ENCODE peak calls at places on chromosomes 5 and 9, in five cellular contexts. M is spleen; A is lung; T is CD8-positive, alpha-beta T cell; C is GM23248. P is an unnamed sample. For H3K4me1, the result is how much of the 10 kb centered on the place peaks cover.

GRCh38 chr9:94982211-94982610 is 255.7 kb downstream of the AOPEP start:
- DNase-seq in T (no peak), M (no peak), C (no peak), A (no peak), P (no peak)

GRCh38 chr9:33202552-33203300 is 35.6 kb upstream of the B4GALT1 start:
- DNase-seq in M (peak), A (no peak), C (peak), T (peak), P (no peak)

GRCh38 chr9:136410500-136411287 is at the start of the genes ENTR1 and PMPCA:
- DNase-seq in T (peak), M (peak), A (peak), C (peak), P (peak)

GRCh38 chr9:94798201-94798600 is 71.7 kb downstream of the AOPEP start:
- DNase-seq in T (no peak), C (no peak), M (no peak), A (no peak), P (no peak)

GRCh38 chr9:117315236-117315635 is 99.6 kb downstream of the ASTN2 start:
- DNase-seq in M (no peak), T (no peak), A (no peak), C (no peak), P (no peak)

GRCh38 chr5:132369471-132370240 is at the start of gene SLC22A5:
- DNase-seq in M (peak), A (peak), T (peak), C (peak), P (peak)

GRCh38 chr5:110751902-110752762 is 13.3 kb downstream of the SLC25A46 start:
- DNase-seq in A (no peak), T (no peak), C (no peak), M (no peak), P (no peak)

GRCh38 chr9:4970970-4971641 is 14.0 kb upstream of the JAK2 start:
- DNase-seq in C (no peak), A (no peak), M (no peak), T (no peak), P (no peak)

GRCh38 chr5:39194466-39195136 is 24.8 kb downstream of the FYB1 start:
- DNase-seq in C (peak), A (no peak), T (no peak), M (no peak), P (peak)

GRCh38 chr9:118222375-118222774 is 518.2 kb downstream of the TLR4 start:
- DNase-seq in A (no peak), C (no peak), T (no peak), M (no peak), P (no peak)

GRCh38 chr9:124309665-124310064 is 51.9 kb downstream of the NEK6 start:
- DNase-seq in C (peak), A (peak), T (no peak), M (no peak), P (peak)

GRCh38 chr9:131012023-131012334 is 3.0 kb downstream of the LAMC3 start:
- DNase-seq in A (no peak), C (no peak), T (no peak), M (no peak), P (no peak)

GRCh38 chr5:31343946-31344345 is 150.5 kb downstream of the CDH6 start:
- DNase-seq in T (no peak), A (no peak), M (no peak), C (no peak), P (no peak)

GRCh38 chr5:172837640-172838039 is 3.6 kb downstream of the ERGIC1 start:
- DNase-seq in A (peak), M (peak), T (peak), C (no peak), P (no peak)

GRCh38 chr5:172833691-172834569 is at the start of gene ERGIC1:
- DNase-seq in A (peak), C (peak), T (peak), M (peak), P (peak)

GRCh38 chr5:172833372-172833690 is 720 bp upstream of the ERGIC1 start:
- DNase-seq in M (no peak), A (no peak), T (no peak), C (no peak), P (no peak)

GRCh38 chr5:172834570-172835245 is 657 bp downstream of the ERGIC1 start:
- DNase-seq in M (peak), A (no peak), T (no peak), C (peak), P (no peak)

DNA sequence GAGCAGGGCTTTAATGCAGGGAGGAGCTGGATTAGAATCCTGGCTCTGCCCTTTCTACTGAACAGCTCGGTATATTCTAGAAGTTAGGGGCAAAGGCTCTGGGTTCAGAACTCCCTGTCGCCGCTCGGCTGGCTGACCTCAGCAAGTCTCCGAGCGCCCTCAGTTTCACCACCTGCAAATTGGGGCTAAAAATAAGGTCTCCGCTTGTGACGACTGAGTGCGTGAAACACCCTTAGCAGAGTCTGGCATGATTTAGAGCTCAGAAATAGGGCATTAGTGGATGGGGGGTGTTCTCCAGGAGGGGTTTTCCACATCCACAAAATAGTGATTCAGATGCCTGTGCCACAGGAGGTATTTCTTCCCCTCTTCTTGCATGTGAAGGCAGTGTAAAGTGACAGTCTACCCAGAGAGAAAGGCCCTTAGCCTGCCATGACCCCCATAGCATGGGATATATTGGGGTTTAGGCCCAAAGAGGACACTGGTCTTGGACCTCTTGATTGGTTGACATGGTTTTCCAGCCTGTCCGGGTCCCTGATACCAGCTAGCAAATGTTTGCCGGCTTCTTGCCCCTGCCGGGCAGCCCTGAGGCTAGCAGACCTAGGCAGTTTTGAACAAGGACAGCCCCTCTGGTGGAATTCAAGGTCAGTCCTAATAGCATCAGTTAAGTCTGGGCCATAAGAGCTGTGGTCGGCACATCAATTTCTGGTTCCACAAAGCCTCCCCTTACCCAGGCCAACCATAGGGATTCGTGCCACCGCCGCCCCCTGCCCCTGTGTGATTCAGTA is 1.4 kb downstream of the ERGIC1 start:
- DNase-seq in M (peak), C (peak), A (no peak), T (no peak), P (no peak)
- H3K4me1 ChIP-seq in M (half or more), C (under half), A (under half), T (under half), P (under half)

GRCh38 chr9:20988061-20988460 is 43.4 kb downstream of the HACD4 start:
- DNase-seq in T (no peak), C (no peak), M (no peak), A (no peak), P (no peak)

GRCh38 chr9:20987521-20987920 is 43.9 kb downstream of the HACD4 start:
- DNase-seq in T (no peak), A (no peak), M (no peak), C (no peak), P (no peak)

GRCh38 chr9:20989923-20990341 is 41.5 kb downstream of the HACD4 start:
- DNase-seq in A (peak), M (peak), C (no peak), T (no peak), P (no peak)

GRCh38 chr9:20988916-20989315 is 42.5 kb downstream of the HACD4 start:
- DNase-seq in T (no peak), A (no peak), C (peak), M (no peak), P (no peak)

DNA sequence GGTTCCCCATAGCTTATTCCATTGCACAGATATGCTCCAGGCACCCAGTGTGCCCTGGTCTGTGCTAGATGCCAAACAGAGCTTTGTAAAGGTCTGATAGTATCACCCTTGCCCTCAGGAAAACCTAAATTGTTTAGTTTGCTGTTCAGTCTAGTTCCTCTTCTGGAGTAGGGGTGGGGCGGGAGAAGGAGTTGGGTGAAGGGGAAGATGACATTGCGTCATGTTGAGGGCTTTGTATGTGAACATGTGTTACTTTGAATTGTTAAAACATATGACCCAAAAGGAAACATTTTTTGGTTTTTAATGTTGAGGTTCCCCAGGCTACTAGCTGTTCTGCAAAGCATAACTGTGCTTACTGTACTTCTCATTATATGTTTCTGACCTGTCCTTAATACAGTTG is 40.6 kb downstream of the HACD4 start:
- DNase-seq in T (no peak), M (peak), A (peak), C (no peak), P (no peak)
- H3K4me1 ChIP-seq in T (under half), M (under half), A (under half), C (under half), P (under half)

DNA sequence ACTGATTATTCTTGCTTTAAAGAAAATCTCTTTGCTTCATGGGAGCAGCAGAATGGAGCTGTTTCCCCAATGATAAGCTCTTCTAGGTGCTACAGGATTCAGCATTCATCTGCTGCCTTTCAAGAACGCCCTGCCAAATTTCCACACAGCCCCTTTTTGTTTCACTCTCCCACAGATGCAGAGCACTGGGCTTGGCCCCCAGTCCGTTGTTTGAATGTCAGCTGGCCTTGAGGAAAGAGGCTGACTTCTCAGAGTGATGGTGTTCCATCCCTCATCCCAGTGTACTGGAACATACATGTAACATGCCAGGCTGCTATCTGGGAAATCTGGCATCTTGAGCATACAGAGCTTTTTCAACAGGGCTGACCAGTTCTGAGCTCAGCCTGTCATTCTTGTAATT is 2.6 kb downstream of the GALNT10 start:
- DNase-seq in M (no peak), A (no peak), C (peak), T (no peak), P (no peak)
- H3K4me1 ChIP-seq in M (under half), A (under half), C (under half), T (under half), P (half or more)

GRCh38 chr9:129580211-129580915 is 40.5 kb downstream of the C9orf50 start:
- DNase-seq in M (no peak), A (no peak), T (no peak), C (no peak), P (no peak)
- H3K4me1 ChIP-seq in M (under half), A (under half), T (under half), C (under half), P (under half)